ENCODE peak calls at places on chromosomes 6 and 20, in seven cellular contexts. S is astrocyte of the spinal cord, B is AG04449, I is lower leg skin, E is cardiac muscle cell, Y is glutamatergic neuron, U is AG10803. Q is an unnamed sample.
A peak's percentile ranks its signal among the peaks of the same experiment; 100 is the strongest.

GRCh38 chr6:30881987-30882763 is 2.1 kb upstream of the DDR1 start:
- DNase-seq in S (peak; percentile 60), B (no peak), I (peak; percentile 84), E (peak; percentile 59), Y (peak; percentile 53), U (no peak), Q (peak; percentile 70)

GRCh38 chr6:167096991-167097390 is 25.9 kb upstream of the CCR6 start:
- DNase-seq in S (no peak), B (no peak), I (no peak), E (no peak), Y (no peak), U (no peak), Q (no peak)

GRCh38 chr20:48236001-48236400 is 450.7 kb upstream of the SULF2 start:
- DNase-seq in S (no peak), B (no peak), I (no peak), E (no peak), Y (no peak), U (no peak), Q (no peak)

GRCh38 chr6:87759491-87760010 is 57.5 kb upstream of the AKIRIN2 start:
- DNase-seq in S (no peak), B (no peak), I (no peak), E (no peak), Y (no peak), U (no peak), Q (no peak)

GRCh38 chr20:3233131-3233990 is 5.6 kb downstream of the SLC4A11 start:
- DNase-seq in S (no peak), B (no peak), I (no peak), E (no peak), Y (no peak), U (no peak), Q (no peak)

GRCh38 chr6:78670802-78671201 is 196.5 kb upstream of the IRAK1BP1 start:
- DNase-seq in S (no peak), B (no peak), I (no peak), E (no peak), Y (no peak), U (no peak), Q (no peak)

GRCh38 chr20:37095108-37095608 is 639 bp downstream of the RBL1 start:
- DNase-seq in S (no peak), B (no peak), I (peak; percentile 76), E (no peak), Y (no peak), U (no peak), Q (peak; percentile 3)

GRCh38 chr20:38649275-38649891 is 47.8 kb downstream of the ARHGAP40 start:
- DNase-seq in S (no peak), B (no peak), I (no peak), E (peak; percentile 65), Y (peak; percentile 72), U (no peak), Q (peak; percentile 36)

GRCh38 chr20:36407196-36407733 is 101.1 kb downstream of the DLGAP4 start:
- DNase-seq in S (no peak), B (no peak), I (no peak), E (no peak), Y (no peak), U (peak; percentile 21), Q (no peak)

GRCh38 chr6:109441069-109441816 is 719 bp downstream of the SMPD2 start:
- DNase-seq in S (peak; percentile 53), B (no peak), I (no peak), E (peak; percentile 70), Y (peak; percentile 64), U (peak; percentile 40), Q (peak; percentile 56)
- TF ChIP-seq CTCF in S (peak; percentile 43), B (peak; percentile 26), I (no peak), E (no peak), Y (no peak), U (peak; percentile 35), Q (no peak)

DNA sequence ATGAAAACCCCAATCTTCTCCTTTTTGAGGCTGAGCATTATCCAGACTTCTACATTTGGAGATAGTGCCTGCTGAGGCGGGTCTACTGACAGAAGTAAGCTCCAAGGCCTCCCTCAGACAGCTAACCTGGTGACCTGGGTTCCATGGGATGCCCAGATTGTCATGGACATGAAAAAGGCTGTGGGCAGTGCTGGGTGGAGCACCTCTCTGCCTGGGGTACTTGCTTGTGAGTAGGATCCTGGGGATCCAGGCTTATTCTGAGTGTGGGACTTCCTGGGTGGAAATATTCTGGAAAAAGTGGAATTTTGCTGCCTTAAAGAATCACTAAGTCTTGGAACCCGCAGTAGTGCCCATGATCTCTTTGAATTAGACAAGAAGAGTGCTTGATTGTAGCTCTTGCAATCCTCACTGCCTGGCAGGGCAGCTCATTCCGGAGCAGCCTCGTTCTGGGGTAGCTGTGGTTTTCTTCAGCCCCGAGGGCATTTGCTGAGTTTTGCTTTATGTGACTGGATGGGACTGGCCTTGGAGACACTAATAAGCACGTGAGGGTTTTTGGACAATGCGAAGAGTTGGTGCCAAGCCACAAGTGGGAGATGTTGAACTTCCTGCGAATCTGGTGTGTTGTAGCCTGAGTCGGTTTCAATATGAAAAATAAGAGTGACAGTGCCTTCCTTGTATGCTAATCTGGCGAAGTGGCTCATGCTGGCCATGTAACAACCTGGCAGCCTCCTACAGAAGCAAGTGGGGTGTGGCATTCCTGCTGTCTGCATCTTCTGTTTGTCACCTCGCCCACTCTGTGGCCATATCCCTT is 28.2 kb downstream of the SNRNP48 start:
- DNase-seq in S (peak; percentile 16), B (peak; percentile 16), I (peak; percentile 96), E (no peak), Y (no peak), U (peak; percentile 93), Q (no peak)
- TF ChIP-seq CTCF in S (no peak), B (no peak), I (no peak), E (no peak), Y (no peak), U (peak; percentile 36), Q (no peak)

GRCh38 chr6:157019733-157020132 is 242.6 kb downstream of the ARID1B start:
- DNase-seq in S (peak; percentile 49), B (no peak), I (no peak), E (no peak), Y (no peak), U (peak; percentile 25), Q (no peak)

GRCh38 chr6:157019115-157019628 is 242.0 kb downstream of the ARID1B start:
- DNase-seq in S (no peak), B (no peak), I (no peak), E (no peak), Y (no peak), U (peak; percentile 22), Q (no peak)

GRCh38 chr6:157022022-157022740 is 245.0 kb downstream of the ARID1B start:
- DNase-seq in S (peak; percentile 92), B (peak; percentile 72), I (peak; percentile 97), E (peak; percentile 93), Y (peak; percentile 86), U (peak; percentile 96), Q (peak; percentile 85)

GRCh38 chr6:157020398-157021266 is 243.5 kb downstream of the ARID1B start:
- DNase-seq in S (peak; percentile 53), B (no peak), I (peak; percentile 93), E (peak; percentile 63), Y (peak; percentile 62), U (peak; percentile 63), Q (peak; percentile 59)

GRCh38 chr6:157021267-157022021 is 244.3 kb downstream of the ARID1B start:
- DNase-seq in S (peak; percentile 95), B (peak; percentile 52), I (peak; percentile 98), E (peak; percentile 90), Y (peak; percentile 88), U (peak; percentile 85), Q (peak; percentile 86)
- TF ChIP-seq CTCF in S (peak; percentile 40), B (peak; percentile 44), I (no peak), E (peak; percentile 61), Y (peak; percentile 51), U (peak; percentile 18), Q (peak; percentile 44)

DNA sequence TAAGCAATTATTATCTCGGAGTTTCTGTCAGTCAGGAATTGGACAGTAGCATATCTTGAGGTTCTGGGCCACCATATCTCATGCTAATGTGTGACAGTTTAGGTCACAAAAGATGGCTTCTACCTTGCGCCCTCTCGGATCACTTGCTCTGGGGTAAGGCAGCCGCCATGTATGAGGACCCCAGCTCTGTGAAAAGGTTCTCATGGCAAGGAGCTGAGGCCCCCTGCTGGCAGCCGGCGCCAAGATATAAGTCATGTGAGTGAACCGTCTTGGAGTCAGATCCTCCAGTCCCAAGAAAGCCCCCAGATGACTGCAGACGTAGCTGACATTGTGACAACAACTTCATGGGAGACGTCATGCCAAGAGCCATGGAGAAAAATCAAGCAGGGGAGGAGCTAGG is 670.8 kb downstream of the KIF16B start:
- DNase-seq in S (no peak), B (no peak), I (no peak), E (no peak), Y (peak; percentile 54), U (no peak), Q (peak; percentile 33)
- TF ChIP-seq CTCF in S (peak; percentile 16), B (no peak), I (no peak), E (no peak), Y (peak; percentile 48), U (no peak), Q (peak; percentile 20)